ENCODE peak calls at places on chromosomes 1 and 21, in five cellular contexts. C, O, J, Z and E are unnamed samples.

GRCh38 chr1:181557313-181557712 is 74.0 kb downstream of the CACNA1E start:
- DNase-seq in C (no peak), O (no peak), J (no peak), Z (no peak), E (no peak)

GRCh38 chr1:234962340-234962989 is 166.2 kb downstream of the TOMM20 start:
- DNase-seq in C (peak), O (no peak), J (no peak), Z (no peak), E (peak)

GRCh38 chr1:174051956-174052355 is 29.8 kb upstream of the RC3H1 start:
- DNase-seq in C (no peak), O (no peak), J (peak), Z (no peak), E (no peak)

GRCh38 chr1:209612646-209613350 is 29.3 kb downstream of the CAMK1G start:
- DNase-seq in C (no peak), O (no peak), J (no peak), Z (no peak), E (no peak)

GRCh38 chr1:10152709-10153284 is 57.6 kb upstream of the KIF1B start:
- DNase-seq in C (peak), O (peak), J (peak), Z (peak), E (peak)

GRCh38 chr1:67888707-67889106 is 55.4 kb upstream of the GNG12 start:
- DNase-seq in C (peak), O (peak), J (peak), Z (no peak), E (peak)

GRCh38 chr1:242425232-242425631 is 99.3 kb downstream of the PLD5 start:
- DNase-seq in C (no peak), O (no peak), J (no peak), Z (no peak), E (no peak)

GRCh38 chr21:44487831-44488230 is 32.5 kb downstream of the LRRC3 start:
- DNase-seq in C (peak), O (no peak), J (no peak), Z (peak), E (peak)

GRCh38 chr1:44602675-44603610 is 71.3 kb downstream of the TMEM53 start:
- DNase-seq in C (no peak), O (no peak), J (no peak), Z (no peak), E (no peak)

GRCh38 chr1:173190101-173190895 is 16.8 kb downstream of the TNFSF4 start:
- DNase-seq in C (peak), O (no peak), J (no peak), Z (no peak), E (peak)

GRCh38 chr1:167722152-167722869 is 529 bp downstream of the MPZL1 start:
- DNase-seq in C (peak), O (peak), J (peak), Z (no peak), E (peak)

GRCh38 chr1:9376430-9376829 is 83.7 kb downstream of the SPSB1 start:
- DNase-seq in C (no peak), O (no peak), J (no peak), Z (no peak), E (no peak)

GRCh38 chr21:31293986-31294385 is 50.1 kb downstream of the TIAM1 start:
- DNase-seq in C (peak), O (no peak), J (peak), Z (no peak), E (peak)

GRCh38 chr21:33206771-33207290 is 22.9 kb upstream of the IFNAR2 start:
- DNase-seq in C (no peak), O (no peak), J (no peak), Z (peak), E (no peak)

GRCh38 chr1:61887076-61887867 is 145.0 kb downstream of the PATJ start:
- DNase-seq in C (no peak), O (no peak), J (no peak), Z (no peak), E (no peak)

GRCh38 chr1:107895403-107896181 is 69.4 kb downstream of the VAV3 start:
- DNase-seq in C (no peak), O (no peak), J (no peak), Z (no peak), E (no peak)

GRCh38 chr1:41639332-41639936 is 155.0 kb upstream of the EDN2 start:
- DNase-seq in C (peak), O (no peak), J (no peak), Z (no peak), E (peak)

GRCh38 chr1:201750934-201751333 is 78.0 kb upstream of the IPO9 start:
- DNase-seq in C (peak), O (no peak), J (no peak), Z (no peak), E (peak)

GRCh38 chr1:89928506-89928905 is 66.4 kb upstream of the ZNF326 start:
- DNase-seq in C (no peak), O (no peak), J (no peak), Z (no peak), E (no peak)

GRCh38 chr1:226639631-226640061 is 91.1 kb downstream of the STUM start:
- DNase-seq in C (no peak), O (no peak), J (no peak), Z (no peak), E (no peak)

DNA sequence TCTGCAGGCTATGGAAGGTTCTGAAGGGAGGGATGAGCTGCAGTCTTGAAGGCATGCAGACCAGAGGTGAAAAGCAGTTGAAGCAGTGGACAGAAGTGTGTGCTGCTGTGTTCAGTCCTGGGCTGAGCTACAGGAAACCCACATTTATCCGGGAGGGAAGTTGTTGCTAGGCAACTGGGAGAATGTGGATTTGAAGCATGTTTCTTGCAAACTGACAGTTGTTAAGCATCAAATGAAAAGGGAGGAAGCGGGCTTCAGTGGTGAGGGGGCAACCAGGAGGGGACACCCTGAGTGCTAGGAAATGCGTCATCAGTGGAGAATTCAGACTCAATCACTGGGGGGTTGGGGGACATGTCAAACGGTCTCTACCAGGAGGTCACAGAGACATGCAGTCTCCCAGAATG is 28.7 kb downstream of the ABCA4 start:
- DNase-seq in C (peak), O (no peak), J (no peak), Z (no peak), E (peak)
- H2BK120ac ChIP-seq in C (peak), O (no peak), J (no peak), Z (no peak), E (peak)

GRCh38 chr1:31521761-31522555 is 54.4 kb upstream of the TINAGL1 start:
- DNase-seq in C (no peak), O (no peak), J (no peak), Z (no peak), E (no peak)
- H4K91ac ChIP-seq in C (no peak), O (no peak), J (no peak), Z (no peak), E (no peak)

DNA sequence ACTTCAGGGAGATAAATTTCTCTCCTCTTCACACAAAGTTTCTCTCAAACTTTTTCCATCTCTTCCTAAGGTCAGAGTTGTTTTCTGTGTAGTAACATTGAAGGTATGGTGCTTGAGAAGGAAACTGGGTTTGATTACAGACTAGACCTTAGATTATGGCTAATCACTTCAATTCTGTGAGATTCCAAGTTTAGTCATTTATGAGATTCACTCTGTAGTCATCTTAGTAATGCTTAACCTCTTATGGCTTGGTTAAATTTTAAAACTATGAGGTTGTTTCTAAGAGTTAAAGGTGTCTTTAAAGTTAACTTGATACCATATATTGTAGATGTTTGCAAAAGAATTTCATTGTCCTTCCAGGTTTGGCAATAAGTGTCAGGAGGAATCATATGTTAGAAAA is 1092.2 kb downstream of the KCNT2 start:
- DNase-seq in C (peak), O (no peak), J (no peak), Z (no peak), E (no peak)
- H3K27ac ChIP-seq in C (no peak), O (no peak), J (no peak), Z (no peak), E (peak)

GRCh38 chr1:203557390-203557789 is 63.4 kb downstream of the OPTC start:
- DNase-seq in C (peak), O (no peak), J (no peak), Z (no peak), E (peak)
- H2BK120ac ChIP-seq in C (peak), O (no peak), J (no peak), Z (no peak), E (no peak)

DNA sequence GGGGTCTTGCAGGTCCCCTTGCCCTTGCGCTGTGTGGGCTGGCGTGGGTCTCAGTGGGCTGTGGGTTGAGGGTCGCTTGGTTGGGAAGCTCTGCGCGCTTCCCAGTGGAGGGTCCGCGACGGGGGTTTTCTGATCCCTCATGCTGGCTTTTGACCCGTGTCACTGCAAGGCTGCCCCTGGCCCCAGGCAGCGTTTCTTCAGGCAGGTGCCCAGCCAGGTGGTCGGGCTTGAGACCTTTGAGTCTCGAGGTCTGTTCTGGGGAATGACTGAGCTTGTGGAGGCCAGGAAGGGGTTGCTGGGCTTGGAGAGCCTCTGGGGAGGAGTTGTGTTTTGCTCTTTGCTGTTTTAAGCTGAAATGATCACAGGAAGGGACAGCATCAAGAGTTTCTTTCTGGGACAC is 5.3 kb downstream of the SKI start:
- DNase-seq in C (no peak), O (peak), J (no peak), Z (no peak), E (peak)
- H4K91ac ChIP-seq in C (no peak), O (no peak), J (no peak), Z (no peak), E (no peak)

DNA sequence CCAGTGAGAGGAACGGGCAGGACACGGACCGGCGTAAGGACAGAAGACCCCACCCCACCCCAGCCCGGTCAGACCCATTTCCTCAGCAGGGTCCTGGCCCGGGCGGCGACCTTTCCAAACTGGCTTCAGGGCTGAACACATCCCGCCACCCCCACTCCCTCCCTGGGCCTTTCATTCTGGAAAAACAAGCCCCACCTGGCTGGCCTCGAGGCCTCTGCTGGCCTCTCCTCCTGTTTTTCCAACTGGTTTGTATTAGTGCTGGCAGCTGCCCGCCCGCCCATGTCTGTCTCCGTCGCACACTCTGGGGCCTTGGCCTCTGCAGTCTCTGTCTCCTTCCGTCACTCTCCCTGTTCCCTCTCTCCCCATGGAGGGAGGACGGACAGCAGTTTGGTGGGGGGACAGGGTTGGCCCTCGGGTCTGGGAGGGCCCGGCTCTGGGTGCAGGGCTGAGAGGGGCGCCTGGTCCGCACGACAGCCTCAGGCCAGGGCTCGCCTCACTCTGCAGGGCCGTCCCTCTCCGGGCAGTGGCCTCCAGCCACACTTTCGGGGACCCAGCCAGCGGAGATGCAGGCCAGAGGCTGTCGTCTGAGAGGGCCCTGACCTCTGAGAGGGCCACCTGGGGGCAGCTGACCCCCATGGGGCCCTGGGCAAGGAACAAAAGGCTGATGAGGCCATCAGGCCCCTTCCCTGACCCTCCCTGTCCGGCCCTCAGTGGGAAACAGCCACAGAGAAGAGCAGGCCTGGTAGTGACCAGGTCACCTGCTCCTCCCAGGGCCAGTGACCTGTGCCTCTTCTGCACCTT is 1.5 kb upstream of the MXRA8 start:
- DNase-seq in C (peak), O (no peak), J (no peak), Z (no peak), E (peak)
- H3K27ac ChIP-seq in C (peak), O (no peak), J (peak), Z (no peak), E (peak)

DNA sequence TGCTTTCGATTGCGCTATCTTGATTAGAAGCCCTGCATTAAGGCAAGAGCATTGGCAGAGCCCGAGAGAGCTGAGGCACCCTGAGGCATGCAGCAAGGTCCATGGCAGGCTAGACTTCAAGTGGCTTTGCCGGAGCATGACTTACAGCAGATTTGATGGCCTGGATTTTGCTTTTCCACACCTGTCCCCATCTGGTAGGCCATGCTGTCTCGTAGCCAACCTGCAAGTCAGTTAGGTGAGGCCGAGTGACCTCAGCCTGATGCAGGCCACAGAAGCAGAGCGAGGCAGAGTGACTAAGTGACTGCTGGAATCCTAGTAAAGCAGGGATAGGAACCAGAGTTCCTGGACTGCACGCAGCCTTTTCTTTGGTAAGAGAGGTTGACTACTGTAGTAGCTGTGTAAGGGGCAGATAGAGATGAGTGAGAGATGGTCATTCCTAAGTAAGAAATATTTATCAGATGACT is 148.9 kb downstream of the PBX1 start:
- DNase-seq in C (peak), O (no peak), J (no peak), Z (no peak), E (peak)
- H2BK120ac ChIP-seq in C (peak), O (no peak), J (no peak), Z (no peak), E (no peak)

DNA sequence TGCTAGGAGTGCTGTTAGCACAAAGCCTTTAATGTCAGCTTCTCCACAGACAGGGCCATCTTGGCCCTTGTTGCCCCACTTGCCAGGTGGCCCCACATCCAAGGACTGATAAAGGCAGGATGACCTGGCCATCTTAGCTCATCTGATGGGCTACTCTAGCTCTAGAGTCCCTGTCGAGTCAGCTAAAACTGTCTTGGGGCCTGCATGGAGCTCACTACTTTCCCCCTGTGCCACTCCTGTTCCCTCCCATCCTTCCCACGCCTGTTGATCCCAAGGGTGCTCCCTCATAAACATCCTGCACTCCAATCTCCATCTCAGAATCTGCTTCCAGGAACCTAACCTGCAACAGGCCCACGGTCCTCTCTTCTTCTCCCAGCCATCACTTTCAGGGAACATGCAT is 652 bp upstream of the GPX7 start:
- DNase-seq in C (no peak), O (no peak), J (no peak), Z (no peak), E (no peak)
- H4K91ac ChIP-seq in C (no peak), O (no peak), J (no peak), Z (no peak), E (no peak)

GRCh38 chr1:39692152-39693064 is 1.2 kb upstream of the HPCAL4 start:
- DNase-seq in C (no peak), O (peak), J (no peak), Z (peak), E (no peak)
- H3K27ac ChIP-seq in C (no peak), O (no peak), J (no peak), Z (no peak), E (no peak)